ENCODE peak calls at places on chromosomes 12 and 14, in nine cellular contexts. A, H, F, M, P, N, R, K and B are unnamed samples.

GRCh38 chr14:71680733-71681387 is 251.4 kb upstream of the RGS6 start:
- DNase-seq in A (no peak), H (no peak), F (no peak), M (peak; percentile 55), P (no peak), N (no peak), R (peak; percentile 68), K (no peak), B (no peak)

GRCh38 chr12:95318071-95318545 is 100.5 kb downstream of the VEZT start:
- DNase-seq in A (no peak), H (no peak), F (no peak), M (no peak), P (no peak), N (no peak), R (no peak), K (peak; percentile 15), B (no peak)

GRCh38 chr12:92042791-92043531 is 102.7 kb downstream of the BTG1 start:
- DNase-seq in A (no peak), H (no peak), F (no peak), M (no peak), P (no peak), N (no peak), R (no peak), K (peak; percentile 59), B (no peak)

GRCh38 chr14:100334904-100335303 is 11.8 kb downstream of the SLC25A47 start:
- DNase-seq in A (no peak), H (no peak), F (no peak), M (no peak), P (no peak), N (no peak), R (peak; percentile 11), K (no peak), B (peak; percentile 40)

GRCh38 chr12:4210158-4210557 is 63.4 kb upstream of the CCND2 start:
- DNase-seq in A (no peak), H (no peak), F (no peak), M (no peak), P (no peak), N (no peak), R (no peak), K (no peak), B (no peak)

GRCh38 chr12:6552140-6552551 is 3.7 kb downstream of the IFFO1 start:
- DNase-seq in A (no peak), H (no peak), F (peak; percentile 75), M (no peak), P (no peak), N (peak; percentile 84), R (peak; percentile 35), K (peak; percentile 61), B (no peak)

GRCh38 chr12:103884316-103884715 is 43.3 kb upstream of the NT5DC3 start:
- DNase-seq in A (peak; percentile 58), H (peak; percentile 42), F (no peak), M (peak; percentile 23), P (no peak), N (no peak), R (no peak), K (peak; percentile 37), B (no peak)

GRCh38 chr12:104999347-104999685 is 13.2 kb downstream of the NOPCHAP1 start:
- DNase-seq in A (no peak), H (no peak), F (no peak), M (no peak), P (no peak), N (peak; percentile 50), R (no peak), K (no peak), B (no peak)

GRCh38 chr14:74945261-74945851 is 10.0 kb downstream of the PGF start:
- DNase-seq in A (peak; percentile 53), H (peak; percentile 41), F (no peak), M (peak; percentile 79), P (no peak), N (no peak), R (peak; percentile 94), K (peak; percentile 41), B (no peak)

GRCh38 chr14:92960706-92961566 is 38.0 kb downstream of the CHGA start:
- DNase-seq in A (peak; percentile 13), H (no peak), F (no peak), M (no peak), P (no peak), N (peak; percentile 51), R (no peak), K (peak; percentile 20), B (no peak)